ENCODE peak calls at places on chromosomes 16 and 17, in nine cellular contexts. W is mammary epithelial cell; G is activated T-helper 1 cell treated with anti-CD3 and anti-CD28 coated beads, Interleukin-12 subunit alpha, Interleukin-12 subunit beta, Interleukin-2, Interleukin-4 antibody, amounts not matched to agents 30 ng/mL and 10 ng/mL and 1 ng/mL, durations not matched to agents 14 hours and 24 hours and 36 hours; C is AG04450; S is mesothelial cell of epicardium; V is Ammon's horn; P is RPMI8226; E is left ventricle myocardium superior; Z is activated effector memory CD4-positive, alpha-beta T cell treated with Interleukin-2 at 50 U/mL for 16 hours. H is an unnamed sample.

GRCh38 chr16:17836868-17837602 is 366.3 kb upstream of the XYLT1 start:
- DNase-seq in W (peak), C (peak), S (no peak), Z (no peak), P (no peak), E (no peak), V (no peak), G (no peak), H (no peak)

GRCh38 chr16:82056550-82056896 is 21.5 kb downstream of the HSD17B2 start:
- DNase-seq in C (no peak), S (no peak), P (no peak), Z (no peak), W (no peak), V (no peak), E (no peak), G (no peak), H (no peak)

GRCh38 chr17:2302740-2303277 is 776 bp downstream of the SMG6 start:
- DNase-seq in P (peak), C (no peak), V (no peak), Z (no peak), E (no peak), G (no peak), W (no peak), S (no peak), H (no peak)

GRCh38 chr16:55487048-55487803 is 8.2 kb downstream of the MMP2 start:
- DNase-seq in P (no peak), G (no peak), S (no peak), Z (no peak), E (peak), C (peak), W (no peak), V (no peak), H (no peak)

GRCh38 chr17:46081018-46081320 is 81.9 kb downstream of the STH start:
- DNase-seq in S (no peak), C (no peak), G (no peak), Z (no peak), P (no peak), E (no peak), W (no peak), V (no peak), H (no peak)

GRCh38 chr17:29179232-29180036 is 764 bp downstream of the MYO18A start:
- DNase-seq in E (peak), V (no peak), Z (no peak), S (no peak), G (no peak), W (peak), C (no peak), P (no peak), H (peak)

GRCh38 chr16:52709286-52709685 is 162.3 kb upstream of the TOX3 start:
- DNase-seq in S (no peak), Z (no peak), G (no peak), C (no peak), V (no peak), E (no peak), W (no peak), P (no peak), H (no peak)

GRCh38 chr17:68184141-68184571 is 63.7 kb upstream of the AMZ2 start:
- DNase-seq in C (no peak), Z (no peak), V (no peak), P (no peak), G (no peak), E (no peak), W (no peak), S (no peak), H (no peak)

GRCh38 chr17:48051706-48052486 is 3.7 kb downstream of the NFE2L1 start:
- DNase-seq in V (peak), C (no peak), P (no peak), S (no peak), E (peak), G (no peak), W (peak), Z (no peak), H (peak)

H was measured in cerebellar cortex.